ENCODE peak calls at places on chromosome 13, in eight cellular contexts. K, T, Q, F, Z, V, E and S are unnamed samples.

GRCh38 chr13:46311217-46311616 is 75.8 kb downstream of the RUBCNL start:
- DNase-seq in K (no peak), T (no peak), Q (no peak), F (no peak), Z (no peak), V (no peak), E (no peak), S (no peak)

GRCh38 chr13:20391597-20392452 is 133.8 kb downstream of the CRYL1 start:
- DNase-seq in K (peak), T (no peak), Q (no peak), F (peak), Z (no peak), V (no peak), E (no peak), S (no peak)

GRCh38 chr13:20369886-20370361 is 137.8 kb upstream of the GJB6 start:
- DNase-seq in K (no peak), T (no peak), Q (no peak), F (no peak), Z (no peak), V (no peak), E (no peak), S (peak)

GRCh38 chr13:98664924-98665637 is 87.4 kb downstream of the SLC15A1 start:
- DNase-seq in K (no peak), T (no peak), Q (no peak), F (no peak), Z (no peak), V (peak), E (no peak), S (no peak)

GRCh38 chr13:64332048-64332447 is 2898.1 kb downstream of the PCDH9 start:
- DNase-seq in K (no peak), T (no peak), Q (no peak), F (no peak), Z (no peak), V (no peak), E (no peak), S (no peak)

GRCh38 chr13:59437902-59438301 is 725.8 kb downstream of the DIAPH3 start:
- DNase-seq in K (no peak), T (no peak), Q (no peak), F (no peak), Z (no peak), V (no peak), E (no peak), S (peak)

GRCh38 chr13:106205871-106206270 is 329.6 kb downstream of the EFNB2 start:
- DNase-seq in K (no peak), T (no peak), Q (no peak), F (no peak), Z (no peak), V (peak), E (no peak), S (no peak)

GRCh38 chr13:99985886-99986527 is 4.4 kb downstream of the ZIC2 start:
- DNase-seq in K (no peak), T (no peak), Q (no peak), F (no peak), Z (no peak), V (peak), E (no peak), S (no peak)

GRCh38 chr13:28532226-28533048 is 37.5 kb upstream of the FLT1 start:
- DNase-seq in K (peak), T (no peak), Q (no peak), F (no peak), Z (no peak), V (peak), E (no peak), S (no peak)